ENCODE peak calls at places on chromosomes 12 and 14, in four cellular contexts. One of them, this sample, is unnamed. For H3K4me1, the result is how much of the 10 kb centered on the place peaks cover.

GRCh38 chr14:100679707-100680438 is 46.8 kb upstream of the DLK1 start:
- DNase-seq in uterus: peak
- DNase-seq in pancreas: no peak
- DNase-seq in adrenal gland: peak
- DNase-seq in this sample: peak

GRCh38 chr12:100976735-100977134 is 182.2 kb downstream of the ANO4 start:
- DNase-seq in uterus: no peak
- DNase-seq in pancreas: no peak
- DNase-seq in adrenal gland: no peak
- DNase-seq in this sample: no peak

GRCh38 chr12:75706786-75707605 is 195.6 kb upstream of the KRR1 start:
- DNase-seq in uterus: no peak
- DNase-seq in pancreas: no peak
- DNase-seq in adrenal gland: no peak
- DNase-seq in this sample: no peak

GRCh38 chr12:21695896-21696295 is 38.3 kb upstream of the LDHB start:
- DNase-seq in uterus: no peak
- DNase-seq in pancreas: no peak
- DNase-seq in adrenal gland: no peak
- DNase-seq in this sample: no peak

GRCh38 chr12:86186449-86186848 is 69.7 kb downstream of the MGAT4C start:
- DNase-seq in uterus: no peak
- DNase-seq in pancreas: no peak
- DNase-seq in adrenal gland: no peak
- DNase-seq in this sample: no peak

GRCh38 chr12:62259993-62260732 is at the start of gene USP15:
- DNase-seq in uterus: peak
- DNase-seq in pancreas: peak
- DNase-seq in adrenal gland: peak
- DNase-seq in this sample: peak

GRCh38 chr14:51715250-51715649 is 63.5 kb downstream of the FRMD6 start:
- DNase-seq in uterus: no peak
- DNase-seq in pancreas: no peak
- DNase-seq in adrenal gland: no peak
- DNase-seq in this sample: no peak

GRCh38 chr12:83121886-83122622 is 435.3 kb downstream of the TMTC2 start:
- DNase-seq in uterus: no peak
- DNase-seq in pancreas: no peak
- DNase-seq in adrenal gland: no peak
- DNase-seq in this sample: no peak

GRCh38 chr14:23068792-23069412 is 11.6 kb upstream of the CDH24 start:
- DNase-seq in uterus: peak
- DNase-seq in pancreas: peak
- DNase-seq in adrenal gland: peak
- DNase-seq in this sample: peak

GRCh38 chr12:117494833-117495714 is 133.6 kb upstream of the NOS1 start:
- DNase-seq in uterus: peak
- DNase-seq in pancreas: peak
- DNase-seq in adrenal gland: no peak
- DNase-seq in this sample: no peak

GRCh38 chr12:56375598-56376434 is 13.2 kb upstream of the APOF start:
- DNase-seq in uterus: no peak
- DNase-seq in pancreas: no peak
- DNase-seq in adrenal gland: peak
- DNase-seq in this sample: no peak

GRCh38 chr12:116718578-116719454 is 19.1 kb downstream of the SPRING1 start:
- DNase-seq in uterus: no peak
- DNase-seq in pancreas: no peak
- DNase-seq in adrenal gland: no peak
- DNase-seq in this sample: no peak

DNA sequence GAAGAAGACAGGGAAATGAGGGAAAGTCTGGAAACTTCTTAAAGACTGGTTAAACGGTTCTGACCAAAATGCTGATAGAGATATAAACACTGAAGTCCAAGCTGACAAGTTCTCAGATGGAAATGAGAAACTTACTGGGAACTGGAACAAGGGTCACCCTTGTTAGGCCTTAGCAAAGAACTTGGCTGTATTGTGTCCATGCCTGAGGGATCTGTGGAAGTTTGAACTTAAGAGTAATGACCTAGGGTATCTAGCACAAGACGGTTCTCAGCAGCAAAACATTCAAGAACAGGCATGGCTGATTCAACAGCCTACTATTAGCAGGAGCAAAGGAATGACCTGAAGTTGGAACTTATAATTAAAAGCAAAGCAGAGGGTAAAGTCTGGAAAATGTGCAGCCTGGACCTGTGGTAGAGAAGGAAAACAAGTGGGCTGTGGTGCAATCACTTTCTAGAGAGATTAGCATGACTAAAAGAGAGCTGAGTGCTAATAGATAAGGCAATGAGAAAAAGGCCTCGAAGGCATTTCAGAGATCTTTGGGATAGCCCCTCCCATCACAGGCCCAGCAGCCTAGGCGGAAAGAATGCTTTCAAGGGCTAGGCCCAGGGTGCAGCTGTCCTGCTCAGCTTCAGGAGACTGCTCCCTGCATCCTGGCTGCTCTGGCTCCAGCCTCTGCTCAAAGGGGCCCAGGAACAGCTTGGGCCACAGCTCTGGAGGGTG is 60.3 kb downstream of the ATP2B1 start:
- DNase-seq in uterus: no peak
- DNase-seq in pancreas: no peak
- DNase-seq in adrenal gland: no peak
- DNase-seq in this sample: no peak
- H3K27ac ChIP-seq in uterus: no peak
- H3K27ac ChIP-seq in pancreas: no peak
- H3K27ac ChIP-seq in adrenal gland: no peak
- H3K27ac ChIP-seq in this sample: no peak

GRCh38 chr12:132685400-132685799 is 1.7 kb downstream of the POLE start:
- DNase-seq in uterus: no peak
- DNase-seq in pancreas: no peak
- DNase-seq in adrenal gland: no peak
- DNase-seq in this sample: no peak
- H3K4me1 ChIP-seq in uterus: under half
- H3K4me1 ChIP-seq in pancreas: under half
- H3K4me1 ChIP-seq in adrenal gland: under half
- H3K4me1 ChIP-seq in this sample: under half

DNA sequence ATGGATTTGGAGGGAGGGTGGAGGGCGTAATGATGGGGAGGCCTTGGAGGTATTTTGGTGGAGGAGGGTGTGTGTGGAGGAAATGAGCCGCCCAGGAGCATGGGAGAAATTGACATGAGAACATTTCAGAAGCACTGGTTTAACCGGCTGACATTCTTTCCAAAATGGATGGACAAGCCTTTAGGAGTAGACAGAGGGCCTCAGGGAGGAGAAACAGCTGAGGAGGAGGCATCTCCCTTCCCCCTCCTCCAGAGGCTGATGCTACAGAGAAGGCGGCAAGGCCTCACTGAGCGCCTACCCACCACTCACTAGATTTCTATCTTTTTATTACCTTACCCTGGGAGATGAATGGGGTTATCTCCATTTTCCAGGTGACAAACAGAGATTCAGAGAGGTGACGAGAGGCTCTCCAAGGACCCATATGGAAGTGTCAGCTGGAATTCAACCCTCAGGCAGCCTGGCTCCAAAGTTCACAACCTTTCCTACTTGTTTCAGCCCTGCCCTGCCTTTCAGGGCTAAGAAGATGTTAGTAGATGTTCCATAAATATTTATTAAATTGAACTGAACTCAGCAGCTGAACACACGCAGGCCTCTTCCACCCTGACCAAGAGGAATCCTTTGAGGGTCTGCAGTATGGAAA is 289.6 kb downstream of the ZFP36L1 start:
- DNase-seq in uterus: no peak
- DNase-seq in pancreas: no peak
- DNase-seq in adrenal gland: no peak
- DNase-seq in this sample: no peak
- H3K27ac ChIP-seq in uterus: no peak
- H3K27ac ChIP-seq in pancreas: no peak
- H3K27ac ChIP-seq in adrenal gland: no peak
- H3K27ac ChIP-seq in this sample: no peak

DNA sequence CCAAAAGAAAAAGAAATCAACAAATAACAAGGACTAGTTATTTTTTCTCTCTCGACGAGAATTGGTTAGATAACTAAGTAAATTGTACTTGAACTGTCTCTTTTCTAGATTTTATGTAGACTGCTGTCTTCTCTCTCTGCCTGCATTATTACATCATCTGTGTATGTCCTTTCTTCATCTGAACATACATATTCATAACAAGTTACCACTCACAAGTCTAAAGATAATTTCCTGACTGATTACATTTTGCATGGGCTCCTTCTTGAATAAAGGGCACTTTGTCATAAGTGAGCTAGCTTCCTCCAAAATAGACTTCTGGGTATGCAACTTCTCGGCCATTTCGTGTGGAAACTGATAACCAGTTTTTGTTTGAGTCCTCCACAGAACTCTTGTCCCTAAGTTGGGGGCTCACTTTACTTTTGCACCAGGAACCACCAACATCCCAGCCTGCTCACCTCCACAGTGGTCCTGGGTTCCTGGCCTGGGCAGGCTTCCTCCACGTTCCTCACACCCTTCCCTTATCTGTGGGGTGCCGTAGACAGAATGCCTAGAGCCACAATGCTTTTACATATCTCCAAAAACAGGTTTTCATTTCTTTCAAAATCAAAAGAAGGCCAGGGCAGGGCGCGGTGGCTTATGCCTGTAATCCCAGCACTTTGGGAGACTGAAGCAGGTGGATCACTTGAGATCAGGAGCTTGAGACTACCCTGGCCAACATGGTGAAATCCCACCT is 6.2 kb upstream of the DDX47 start:
- DNase-seq in uterus: no peak
- DNase-seq in pancreas: no peak
- DNase-seq in adrenal gland: no peak
- DNase-seq in this sample: no peak
- H3K4me1 ChIP-seq in uterus: under half
- H3K4me1 ChIP-seq in pancreas: under half
- H3K4me1 ChIP-seq in adrenal gland: under half
- H3K4me1 ChIP-seq in this sample: under half

GRCh38 chr12:64673490-64674169 is 63.3 kb downstream of the RASSF3 start:
- DNase-seq in uterus: peak
- DNase-seq in pancreas: no peak
- DNase-seq in adrenal gland: no peak
- DNase-seq in this sample: no peak

GRCh38 chr12:64671682-64672081 is 61.4 kb downstream of the RASSF3 start:
- DNase-seq in uterus: no peak
- DNase-seq in pancreas: no peak
- DNase-seq in adrenal gland: no peak
- DNase-seq in this sample: no peak

GRCh38 chr12:64670856-64671639 is 60.8 kb downstream of the RASSF3 start:
- DNase-seq in uterus: peak
- DNase-seq in pancreas: no peak
- DNase-seq in adrenal gland: peak
- DNase-seq in this sample: no peak

GRCh38 chr12:64674367-64674922 is 64.2 kb downstream of the RASSF3 start:
- DNase-seq in uterus: no peak
- DNase-seq in pancreas: no peak
- DNase-seq in adrenal gland: no peak
- DNase-seq in this sample: no peak

DNA sequence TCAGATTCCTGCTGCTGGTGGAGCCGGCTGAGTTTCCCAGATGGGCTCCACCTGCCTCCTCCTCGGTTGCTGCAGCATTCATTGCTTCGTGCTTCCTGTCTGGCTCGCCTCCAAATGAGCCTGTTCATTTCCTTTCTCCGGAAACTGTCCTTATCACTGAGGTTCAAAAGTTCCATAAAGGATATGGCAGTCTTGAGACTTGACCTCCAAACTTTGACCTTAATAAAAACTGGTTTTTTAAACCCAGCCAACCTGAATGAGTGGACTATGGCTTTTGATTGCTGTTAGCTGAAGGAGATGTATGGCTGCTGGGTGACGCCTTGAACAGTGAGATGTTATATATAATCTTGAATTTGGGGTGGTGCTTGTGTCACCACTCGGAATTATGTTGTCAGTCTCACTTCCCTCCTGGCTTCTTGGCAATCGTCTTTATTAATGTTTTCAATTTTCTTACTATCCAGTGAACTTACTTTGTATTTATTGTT is 62.7 kb downstream of the RASSF3 start:
- DNase-seq in uterus: peak
- DNase-seq in pancreas: peak
- DNase-seq in adrenal gland: peak
- DNase-seq in this sample: no peak
- H3K27ac ChIP-seq in uterus: peak
- H3K27ac ChIP-seq in pancreas: peak
- H3K27ac ChIP-seq in adrenal gland: peak
- H3K27ac ChIP-seq in this sample: no peak

This sample was measured in gastrocnemius medialis.